ENCODE peak calls at places on chromosomes 3 and 15, in nine cellular contexts. S, K, P, Z, N, L, H, Y and R are unnamed samples.
A peak's percentile ranks its signal among the peaks of the same experiment; 100 is the strongest.

GRCh38 chr3:133038731-133039398 is 674 bp downstream of the TMEM108 start:
- DNase-seq in H (no peak), Y (peak; percentile 27), P (no peak), N (peak; percentile 33), Z (no peak), S (no peak), K (no peak), L (no peak), R (no peak)

GRCh38 chr3:46812237-46812791 is 50.9 kb downstream of the MYL3 start:
- DNase-seq in P (peak; percentile 78), N (peak; percentile 73), S (no peak), Z (peak; percentile 62), Y (no peak), K (peak; percentile 45), H (peak; percentile 18), L (peak; percentile 29), R (no peak)

GRCh38 chr15:80609512-80609946 is 85.6 kb upstream of the ABHD17C start:
- DNase-seq in K (no peak), L (no peak), H (no peak), N (peak; percentile 14), S (no peak), P (no peak), Z (no peak), Y (no peak), R (peak; percentile 22)

GRCh38 chr3:105355355-105356063 is 11.2 kb upstream of the ALCAM start:
- DNase-seq in Y (no peak), N (peak; percentile 61), S (no peak), P (no peak), K (no peak), H (no peak), L (peak; percentile 74), Z (no peak), R (no peak)

GRCh38 chr3:154584041-154584440 is 154.1 kb upstream of the GPR149 start:
- DNase-seq in L (no peak), H (no peak), S (no peak), K (no peak), N (no peak), Z (no peak), P (no peak), Y (no peak), R (peak; percentile 7)

GRCh38 chr3:141986548-141987107 is 110.2 kb downstream of the ATP1B3 start:
- DNase-seq in K (no peak), Y (no peak), H (no peak), P (no peak), N (no peak), S (no peak), L (no peak), Z (no peak), R (no peak)

GRCh38 chr3:8619548-8619947 is 25.1 kb downstream of the SSUH2 start:
- DNase-seq in K (no peak), Y (no peak), H (no peak), S (no peak), Z (no peak), N (peak; percentile 39), P (no peak), L (peak; percentile 89), R (peak; percentile 34)

GRCh38 chr3:30042274-30042859 is 564.0 kb upstream of the TGFBR2 start:
- DNase-seq in Z (no peak), K (peak; percentile 46), H (peak; percentile 63), L (peak; percentile 79), S (no peak), N (peak; percentile 76), Y (peak; percentile 62), P (peak; percentile 26), R (peak; percentile 65)

GRCh38 chr3:71309342-71309741 is 274.2 kb downstream of the FOXP1 start:
- DNase-seq in L (no peak), S (no peak), Y (no peak), H (no peak), K (peak; percentile 69), N (peak; percentile 31), Z (no peak), P (no peak), R (no peak)

GRCh38 chr3:3800076-3800448 is 831 bp downstream of the LRRN1 start:
- DNase-seq in H (no peak), L (no peak), Y (no peak), Z (no peak), S (no peak), K (no peak), N (no peak), P (no peak), R (no peak)

GRCh38 chr3:58713715-58714401 is 47.3 kb upstream of the FAM3D start:
- DNase-seq in Y (no peak), Z (no peak), N (no peak), S (no peak), P (no peak), H (no peak), L (no peak), K (no peak), R (no peak)

GRCh38 chr3:177201707-177202397 is 4.6 kb upstream of the TBL1XR1 start:
- DNase-seq in L (peak; percentile 62), Y (no peak), H (peak; percentile 94), Z (peak; percentile 34), P (peak; percentile 31), N (no peak), K (peak; percentile 72), S (no peak), R (peak; percentile 43)

GRCh38 chr15:69951511-69952209 is 146.1 kb downstream of the TLE3 start:
- DNase-seq in H (no peak), P (no peak), Y (no peak), K (no peak), L (peak; percentile 13), Z (no peak), N (peak; percentile 24), S (no peak), R (peak; percentile 33)

GRCh38 chr3:61632568-61633175 is 71.3 kb downstream of the PTPRG start:
- DNase-seq in Y (no peak), H (no peak), S (no peak), K (no peak), P (no peak), L (peak; percentile 50), Z (no peak), N (no peak), R (peak; percentile 48)

GRCh38 chr15:79987969-79988368 is 17.0 kb upstream of the BCL2A1 start:
- DNase-seq in Z (no peak), P (no peak), L (no peak), H (no peak), S (no peak), K (no peak), Y (no peak), N (no peak), R (no peak)

GRCh38 chr3:146156801-146157310 is 4.1 kb downstream of the PLOD2 start:
- DNase-seq in Z (no peak), L (no peak), N (no peak), P (no peak), K (no peak), H (peak; percentile 69), S (no peak), Y (no peak), R (no peak)

GRCh38 chr3:183564046-183564445 is 8.5 kb upstream of the KLHL6 start:
- DNase-seq in Z (no peak), S (no peak), P (no peak), K (no peak), L (no peak), N (no peak), Y (no peak), H (no peak), R (no peak)

GRCh38 chr3:109188726-109189125 is 52.2 kb downstream of the C3orf85 start:
- DNase-seq in L (no peak), Z (no peak), N (no peak), P (no peak), S (no peak), H (no peak), Y (no peak), K (no peak), R (no peak)

GRCh38 chr3:53142986-53143385 is 12.8 kb upstream of the RFT1 start:
- DNase-seq in N (no peak), K (no peak), L (no peak), Y (no peak), P (no peak), Z (no peak), H (peak; percentile 58), S (no peak), R (no peak)

GRCh38 chr3:123424321-123424998 is 24.4 kb downstream of the ADCY5 start:
- DNase-seq in Y (no peak), S (no peak), K (no peak), Z (no peak), H (no peak), P (no peak), L (no peak), N (no peak), R (no peak)

GRCh38 chr3:64956619-64957018 is 268.8 kb upstream of the ADAMTS9 start:
- DNase-seq in Y (no peak), K (no peak), Z (no peak), P (no peak), H (no peak), L (no peak), N (no peak), S (no peak), R (no peak)

GRCh38 chr3:154356009-154356408 is 31.7 kb upstream of the DHX36 start:
- DNase-seq in S (no peak), N (no peak), K (no peak), L (no peak), Z (no peak), H (no peak), P (no peak), Y (no peak), R (no peak)